ENCODE peak calls at places on chromosomes 1 and 21, in eight cellular contexts. U, E, B, L, T, H, K and Y are unnamed samples.

GRCh38 chr1:61836649-61837048 is 94.4 kb downstream of the PATJ start:
- DNase-seq in U (no peak), E (no peak), B (no peak), L (no peak), T (no peak), H (no peak), K (no peak), Y (no peak)

GRCh38 chr1:77832889-77833288 is 53.4 kb downstream of the MIGA1 start:
- DNase-seq in U (no peak), E (no peak), B (no peak), L (no peak), T (no peak), H (no peak), K (no peak), Y (no peak)

GRCh38 chr1:18101508-18101907 is 6.1 kb upstream of the IGSF21 start:
- DNase-seq in U (no peak), E (no peak), B (no peak), L (no peak), T (no peak), H (no peak), K (no peak), Y (no peak)

GRCh38 chr1:37865348-37866119 is 6.1 kb upstream of the MTF1 start:
- DNase-seq in U (no peak), E (peak), B (no peak), L (no peak), T (no peak), H (no peak), K (no peak), Y (no peak)

GRCh38 chr1:45623972-45624371 is at the start of gene CCDC17:
- DNase-seq in U (no peak), E (no peak), B (no peak), L (no peak), T (no peak), H (no peak), K (no peak), Y (no peak)

GRCh38 chr1:26822737-26823395 is 3.6 kb upstream of the ZDHHC18 start:
- DNase-seq in U (no peak), E (no peak), B (no peak), L (no peak), T (no peak), H (no peak), K (no peak), Y (no peak)

GRCh38 chr1:99788896-99789295 is 22.5 kb upstream of the FRRS1 start:
- DNase-seq in U (no peak), E (peak), B (no peak), L (no peak), T (no peak), H (no peak), K (no peak), Y (no peak)

GRCh38 chr1:153976819-153977249 is 640 bp downstream of the JTB start:
- DNase-seq in U (no peak), E (no peak), B (no peak), L (no peak), T (no peak), H (no peak), K (no peak), Y (no peak)

GRCh38 chr21:30426732-30427131 is 1.0 kb upstream of the KRTAP13-3 start:
- DNase-seq in U (no peak), E (no peak), B (no peak), L (no peak), T (no peak), H (no peak), K (no peak), Y (no peak)